ENCODE peak calls at places on chromosomes 1 and 21, in nine cellular contexts. N is omental fat pad, G is MCF 10A, K is NB4, A is transverse colon, X is IMR-90, E is neural crest cell, V is fibroblast of mammary gland, T is foreskin keratinocyte. M is an unnamed sample.

GRCh38 chr1:230572121-230573083 is 69.9 kb upstream of the COG2 start:
- DNase-seq in N (no peak), G (peak; percentile 47), K (peak; percentile 84), A (peak; percentile 65), X (no peak), E (no peak), V (peak; percentile 11), T (peak; percentile 36), M (no peak)

GRCh38 chr1:52752427-52752826 is 26.2 kb downstream of the ZYG11B start:
- DNase-seq in N (no peak), G (no peak), K (no peak), A (no peak), X (peak; percentile 35), E (no peak), V (no peak), T (no peak), M (no peak)

GRCh38 chr1:177355575-177355974 is 184.8 kb downstream of the BRINP2 start:
- DNase-seq in N (no peak), G (peak; percentile 70), K (peak; percentile 22), A (peak; percentile 21), X (peak; percentile 19), E (peak; percentile 26), V (peak; percentile 57), T (peak; percentile 25), M (no peak)

GRCh38 chr1:55781944-55782482 is 566.8 kb upstream of the USP24 start:
- DNase-seq in N (no peak), G (peak; percentile 72), K (no peak), A (peak; percentile 15), X (peak; percentile 94), E (no peak), V (peak; percentile 95), T (peak; percentile 66), M (no peak)

GRCh38 chr1:30929135-30929889 is 20.8 kb upstream of the SDC3 start:
- DNase-seq in N (no peak), G (peak; percentile 73), K (peak; percentile 70), A (peak; percentile 31), X (peak; percentile 36), E (peak; percentile 69), V (peak; percentile 48), T (no peak), M (no peak)

GRCh38 chr21:17793675-17794123 is 25.5 kb downstream of the C21orf91 start:
- DNase-seq in N (no peak), G (no peak), K (no peak), A (no peak), X (peak; percentile 70), E (no peak), V (peak; percentile 53), T (no peak), M (no peak)

GRCh38 chr1:180246579-180246978 is 16.5 kb downstream of the LHX4 start:
- DNase-seq in N (no peak), G (no peak), K (no peak), A (no peak), X (no peak), E (no peak), V (no peak), T (no peak), M (no peak)

GRCh38 chr1:91440845-91441244 is 36.2 kb upstream of the HFM1 start:
- DNase-seq in N (no peak), G (peak; percentile 32), K (peak; percentile 40), A (no peak), X (no peak), E (no peak), V (peak; percentile 35), T (peak; percentile 11), M (no peak)

GRCh38 chr1:89799495-89799894 is 21.3 kb upstream of the LRRC8D start:
- DNase-seq in N (no peak), G (no peak), K (peak; percentile 89), A (no peak), X (no peak), E (no peak), V (no peak), T (no peak), M (no peak)

GRCh38 chr1:77281491-77282186 is at the start of gene AK5:
- DNase-seq in N (no peak), G (peak; percentile 42), K (peak; percentile 64), A (no peak), X (peak; percentile 48), E (peak; percentile 47), V (peak; percentile 39), T (no peak), M (peak; percentile 40)

GRCh38 chr1:230849451-230850194 is 18.7 kb downstream of the C1orf198 start:
- DNase-seq in N (no peak), G (peak; percentile 97), K (no peak), A (no peak), X (peak; percentile 95), E (no peak), V (peak; percentile 95), T (peak; percentile 22), M (no peak)

GRCh38 chr1:37477198-37477931 is 3.0 kb downstream of the ZC3H12A start:
- DNase-seq in N (no peak), G (peak; percentile 69), K (peak; percentile 63), A (peak; percentile 87), X (peak; percentile 78), E (no peak), V (peak; percentile 38), T (peak; percentile 89), M (no peak)

GRCh38 chr1:8813016-8813763 is 4.2 kb downstream of the RERE start:
- DNase-seq in N (no peak), G (no peak), K (no peak), A (no peak), X (peak; percentile 48), E (no peak), V (no peak), T (no peak), M (no peak)

GRCh38 chr1:112083487-112083886 is 94.0 kb upstream of the KCND3 start:
- DNase-seq in N (no peak), G (peak; percentile 44), K (peak; percentile 21), A (no peak), X (peak; percentile 15), E (no peak), V (peak; percentile 17), T (peak; percentile 29), M (no peak)

GRCh38 chr1:238639861-238640260 is 746.5 kb upstream of the CHRM3 start:
- DNase-seq in N (no peak), G (no peak), K (no peak), A (no peak), X (no peak), E (no peak), V (no peak), T (no peak), M (no peak)

GRCh38 chr1:43835141-43836021 is 98.2 kb upstream of the ARTN start:
- DNase-seq in N (no peak), G (peak; percentile 92), K (peak; percentile 98), A (no peak), X (peak; percentile 88), E (no peak), V (peak; percentile 90), T (peak; percentile 55), M (no peak)

DNA sequence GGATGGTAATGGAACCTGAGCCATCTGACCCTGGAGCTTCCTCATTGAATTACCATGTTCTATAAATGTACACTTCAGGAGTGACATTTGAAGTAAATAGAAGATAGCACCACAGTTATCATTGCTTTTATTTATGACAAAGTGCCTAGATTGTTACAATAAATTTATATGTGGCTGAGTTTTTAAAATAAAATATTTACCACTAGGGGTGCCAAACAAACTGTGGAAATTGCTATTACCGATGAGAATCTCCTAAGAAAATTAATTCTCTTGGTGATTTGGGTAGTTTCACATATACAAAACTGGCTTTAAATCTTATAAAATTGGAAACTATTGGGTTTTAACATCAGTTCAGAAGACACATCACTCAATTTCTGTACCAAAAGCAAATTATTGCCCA is 1.4 kb upstream of the TNR start:
- DNase-seq in N (no peak), G (no peak), K (no peak), A (no peak), X (no peak), E (no peak), V (no peak), T (no peak), M (no peak)
- TF ChIP-seq CTCF in N (no peak), G (peak; percentile 40), K (no peak), A (no peak), X (peak; percentile 9), E (peak; percentile 61), V (peak; percentile 19), T (peak; percentile 47), M (peak; percentile 22)

GRCh38 chr21:42679319-42679981 is 26.0 kb downstream of the PDE9A start:
- DNase-seq in N (no peak), G (no peak), K (peak; percentile 28), A (no peak), X (no peak), E (no peak), V (no peak), T (no peak), M (no peak)
- TF ChIP-seq CTCF in N (no peak), G (no peak), K (peak; percentile 23), A (no peak), X (no peak), E (no peak), V (no peak), T (no peak), M (no peak)

DNA sequence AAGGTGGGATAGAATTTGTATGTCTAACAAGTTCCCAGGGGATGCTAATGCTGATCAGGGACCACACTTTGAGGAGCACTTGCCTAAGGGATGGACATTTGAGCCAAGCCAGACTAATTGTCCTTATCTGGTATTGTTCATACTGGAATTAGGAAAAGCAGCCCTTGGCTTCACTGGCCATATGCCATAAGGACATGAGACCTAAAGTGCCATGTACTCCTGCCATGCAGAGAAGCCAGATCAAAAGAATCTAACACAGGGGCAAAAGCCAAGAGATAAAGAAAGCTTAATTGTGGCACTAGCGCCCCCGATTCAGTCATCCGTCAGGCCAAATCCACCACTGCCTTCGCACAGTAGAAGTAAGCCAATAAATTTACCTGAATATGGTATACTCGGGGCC is 45.7 kb downstream of the RNF11 start:
- DNase-seq in N (no peak), G (no peak), K (no peak), A (no peak), X (no peak), E (no peak), V (no peak), T (no peak), M (no peak)
- TF ChIP-seq CTCF in N (no peak), G (no peak), K (no peak), A (no peak), X (no peak), E (no peak), V (no peak), T (no peak), M (no peak)

GRCh38 chr1:212108981-212109380 is 73.4 kb downstream of the DTL start:
- DNase-seq in N (no peak), G (no peak), K (no peak), A (no peak), X (no peak), E (no peak), V (no peak), T (no peak), M (no peak)

GRCh38 chr1:212107481-212107880 is 71.9 kb downstream of the DTL start:
- DNase-seq in N (no peak), G (no peak), K (no peak), A (no peak), X (no peak), E (no peak), V (no peak), T (no peak), M (no peak)

GRCh38 chr1:212109713-212110112 is 74.2 kb downstream of the DTL start:
- DNase-seq in N (no peak), G (no peak), K (no peak), A (no peak), X (peak; percentile 28), E (no peak), V (no peak), T (no peak), M (no peak)

GRCh38 chr1:212108187-212108586 is 72.6 kb downstream of the DTL start:
- DNase-seq in N (no peak), G (no peak), K (no peak), A (no peak), X (no peak), E (no peak), V (no peak), T (no peak), M (no peak)

GRCh38 chr1:212110617-212111016 is 75.1 kb downstream of the DTL start:
- DNase-seq in N (no peak), G (no peak), K (no peak), A (no peak), X (peak; percentile 22), E (no peak), V (peak; percentile 50), T (no peak), M (no peak)
- TF ChIP-seq CTCF in N (no peak), G (no peak), K (no peak), A (no peak), X (peak; percentile 28), E (no peak), V (peak; percentile 6), T (peak; percentile 31), M (no peak)

M was measured in D721Med.